ENCODE peak calls at places on chromosomes 5 and 9, in seven cellular contexts. A, Y, Z, E, M, F and C are unnamed samples.

GRCh38 chr9:107899961-107900330 is 410.4 kb upstream of the KLF4 start:
- DNase-seq in A (no peak), Y (no peak), Z (no peak), E (no peak), M (no peak), F (no peak), C (no peak)

GRCh38 chr9:96853711-96854072 is 622 bp downstream of the ZNF782 start:
- DNase-seq in A (no peak), Y (peak), Z (no peak), E (no peak), M (no peak), F (no peak), C (no peak)

GRCh38 chr9:112789493-112789892 is 38.9 kb downstream of the SNX30 start:
- DNase-seq in A (no peak), Y (no peak), Z (no peak), E (no peak), M (no peak), F (no peak), C (no peak)

GRCh38 chr5:167816354-167816753 is 475.1 kb upstream of the WWC1 start:
- DNase-seq in A (no peak), Y (no peak), Z (no peak), E (no peak), M (no peak), F (no peak), C (no peak)

GRCh38 chr9:136975624-136976023 is 1.7 kb upstream of the PTGDS start:
- DNase-seq in A (no peak), Y (no peak), Z (no peak), E (no peak), M (no peak), F (peak), C (no peak)

GRCh38 chr9:109974143-109974917 is 194.3 kb downstream of the PALM2AKAP2 start:
- DNase-seq in A (no peak), Y (no peak), Z (no peak), E (peak), M (no peak), F (no peak), C (no peak)

GRCh38 chr5:134642931-134643530 is 5.6 kb upstream of the SEC24A start:
- DNase-seq in A (no peak), Y (no peak), Z (no peak), E (no peak), M (no peak), F (no peak), C (no peak)

GRCh38 chr9:134662143-134662876 is 20.7 kb downstream of the COL5A1 start:
- DNase-seq in A (no peak), Y (peak), Z (no peak), E (peak), M (peak), F (no peak), C (no peak)

GRCh38 chr5:74310386-74310785 is 330.1 kb downstream of the ENC1 start:
- DNase-seq in A (no peak), Y (no peak), Z (no peak), E (no peak), M (no peak), F (no peak), C (no peak)

GRCh38 chr5:128777052-128777451 is 188.2 kb upstream of the SLC27A6 start:
- DNase-seq in A (no peak), Y (no peak), Z (no peak), E (no peak), M (no peak), F (no peak), C (no peak)

GRCh38 chr9:5892456-5893133 is 1.9 kb downstream of the MLANA start:
- DNase-seq in A (no peak), Y (peak), Z (no peak), E (no peak), M (no peak), F (no peak), C (no peak)

GRCh38 chr9:23615569-23615968 is 210.5 kb downstream of the ELAVL2 start:
- DNase-seq in A (no peak), Y (no peak), Z (no peak), E (no peak), M (no peak), F (no peak), C (no peak)

GRCh38 chr9:78030553-78031270 is 899 bp downstream of the GNAQ start:
- DNase-seq in A (peak), Y (peak), Z (no peak), E (peak), M (peak), F (peak), C (peak)

GRCh38 chr5:81783401-81783800 is 32.5 kb upstream of the SSBP2 start:
- DNase-seq in A (no peak), Y (no peak), Z (no peak), E (peak), M (no peak), F (no peak), C (no peak)

GRCh38 chr9:75148551-75148950 is 60.2 kb downstream of the OSTF1 start:
- DNase-seq in A (no peak), Y (peak), Z (no peak), E (no peak), M (no peak), F (no peak), C (no peak)

GRCh38 chr9:109117856-109118801 is 1.6 kb downstream of the TMEM245 start:
- DNase-seq in A (peak), Y (peak), Z (peak), E (peak), M (no peak), F (peak), C (no peak)

GRCh38 chr9:114061830-114062474 is 16.1 kb downstream of the AMBP start:
- DNase-seq in A (no peak), Y (no peak), Z (no peak), E (no peak), M (peak), F (no peak), C (no peak)

GRCh38 chr5:72171667-72172066 is 64.4 kb downstream of the MAP1B start:
- DNase-seq in A (no peak), Y (no peak), Z (no peak), E (no peak), M (no peak), F (no peak), C (no peak)

GRCh38 chr9:78871452-78872331 is 574.8 kb downstream of the PSAT1 start:
- DNase-seq in A (no peak), Y (peak), Z (peak), E (peak), M (no peak), F (no peak), C (no peak)

GRCh38 chr5:180860273-180860886 is 696 bp downstream of the ZFP62 start:
- DNase-seq in A (peak), Y (peak), Z (peak), E (peak), M (no peak), F (peak), C (no peak)

GRCh38 chr5:93403529-93403928 is 177.5 kb downstream of the NR2F1-AS1 start:
- DNase-seq in A (no peak), Y (no peak), Z (no peak), E (no peak), M (no peak), F (no peak), C (no peak)

GRCh38 chr9:130192600-130192999 is 20.4 kb downstream of the NCS1 start:
- DNase-seq in A (no peak), Y (no peak), Z (no peak), E (peak), M (no peak), F (no peak), C (no peak)

GRCh38 chr5:159851053-159851452 is 65.2 kb upstream of the ADRA1B start:
- DNase-seq in A (no peak), Y (no peak), Z (no peak), E (no peak), M (no peak), F (no peak), C (no peak)
- TF ChIP-seq CTCF in A (no peak), Y (no peak), Z (no peak), E (no peak), M (no peak), F (no peak), C (no peak)

GRCh38 chr9:69758001-69758730 is 1.6 kb downstream of the PTAR1 start:
- DNase-seq in A (no peak), Y (no peak), Z (no peak), E (no peak), M (no peak), F (peak), C (no peak)

GRCh38 chr9:69759478-69760277 is at the start of gene PTAR1:
- DNase-seq in A (peak), Y (peak), Z (peak), E (peak), M (peak), F (peak), C (peak)

GRCh38 chr9:69758981-69759477 is 782 bp downstream of the PTAR1 start:
- DNase-seq in A (no peak), Y (peak), Z (no peak), E (no peak), M (no peak), F (no peak), C (no peak)

GRCh38 chr9:69760278-69760610 is 433 bp upstream of the PTAR1 start:
- DNase-seq in A (peak), Y (no peak), Z (peak), E (peak), M (no peak), F (no peak), C (no peak)

GRCh38 chr9:69762527-69762926 is 2.7 kb upstream of the PTAR1 start:
- DNase-seq in A (no peak), Y (no peak), Z (no peak), E (no peak), M (no peak), F (no peak), C (no peak)
- H3K4me3 ChIP-seq in A (no peak), Y (no peak), Z (no peak), E (no peak), M (no peak), F (peak), C (no peak)

GRCh38 chr9:94623253-94623652 is 16.1 kb downstream of the FBP1 start:
- DNase-seq in A (no peak), Y (peak), Z (peak), E (peak), M (peak), F (peak), C (peak)
- TF ChIP-seq CTCF in A (peak), Y (peak), Z (peak), E (peak), M (peak), F (peak), C (no peak)

GRCh38 chr5:62258654-62259053 is 47.4 kb upstream of the KIF2A start:
- DNase-seq in A (no peak), Y (no peak), Z (no peak), E (no peak), M (no peak), F (no peak), C (no peak)

GRCh38 chr5:62259699-62260220 is 46.2 kb upstream of the KIF2A start:
- DNase-seq in A (no peak), Y (no peak), Z (no peak), E (peak), M (no peak), F (no peak), C (no peak)

GRCh38 chr5:62260510-62260909 is 45.5 kb upstream of the KIF2A start:
- DNase-seq in A (no peak), Y (no peak), Z (no peak), E (peak), M (no peak), F (no peak), C (no peak)

GRCh38 chr5:62257018-62257367 is 49.0 kb upstream of the KIF2A start:
- DNase-seq in A (no peak), Y (no peak), Z (no peak), E (no peak), M (no peak), F (no peak), C (no peak)

DNA sequence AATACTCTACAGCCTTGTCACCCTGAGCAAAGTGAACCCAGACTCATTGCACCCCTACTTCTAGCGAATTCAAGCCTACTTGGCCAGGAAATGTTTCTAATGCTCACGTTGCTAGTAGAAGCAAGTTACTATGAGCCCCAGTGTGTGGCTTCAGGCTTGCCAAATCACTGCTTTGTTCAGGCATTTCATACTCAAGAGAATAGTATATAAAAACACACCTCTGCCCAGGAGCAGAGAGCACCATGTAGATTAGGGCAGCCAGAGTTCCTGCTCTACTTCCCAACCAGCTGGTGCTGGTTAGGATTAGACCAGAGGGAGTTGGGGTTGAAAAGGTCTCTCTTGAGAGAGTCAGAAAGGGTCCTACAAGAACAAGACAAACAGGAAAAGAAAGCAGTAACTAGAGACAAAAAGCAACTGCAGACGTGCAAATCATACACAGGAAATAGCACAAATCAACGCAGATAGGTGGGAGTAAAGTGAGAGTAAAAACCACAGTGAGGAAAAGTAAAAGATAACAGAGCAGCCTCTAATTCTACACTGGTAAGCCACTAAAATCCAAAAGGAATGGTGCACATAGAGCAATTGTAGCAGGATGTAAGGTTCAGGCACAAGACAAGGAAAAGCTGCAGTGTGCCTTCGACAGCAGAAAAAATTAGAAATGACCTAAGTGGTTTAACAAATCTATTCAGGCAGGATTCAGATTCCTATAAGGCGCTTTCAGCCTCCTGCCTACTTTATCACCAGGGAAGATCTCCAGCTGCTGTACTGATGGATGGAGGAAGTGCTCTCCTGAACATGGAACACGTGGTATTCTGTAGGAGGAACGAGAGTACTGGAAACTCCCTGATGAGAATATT is 49.6 kb upstream of the KIF2A start:
- DNase-seq in A (no peak), Y (no peak), Z (no peak), E (peak), M (no peak), F (no peak), C (no peak)
- H3K4me3 ChIP-seq in A (peak), Y (no peak), Z (no peak), E (no peak), M (no peak), F (no peak), C (no peak)

DNA sequence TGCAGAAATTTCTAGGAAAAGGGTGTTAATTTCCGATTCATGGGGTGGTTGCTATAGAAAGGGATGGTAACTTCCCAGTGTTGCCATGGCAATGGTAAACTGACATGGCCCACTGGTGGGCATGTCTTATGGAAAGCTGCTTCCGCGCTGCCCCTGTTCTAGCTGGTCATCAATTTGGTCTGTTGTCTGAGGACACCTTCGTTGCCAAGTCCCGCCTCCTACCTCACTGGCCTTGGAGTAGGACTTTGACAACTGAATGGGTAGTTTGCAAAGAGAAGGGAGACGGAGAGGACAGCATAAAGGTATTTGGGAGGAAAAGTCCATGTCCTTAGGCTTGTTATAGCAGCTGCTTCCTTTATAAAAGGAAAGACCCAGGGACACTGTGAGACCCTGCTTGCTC is 74.0 kb upstream of the SMIM23 start:
- DNase-seq in A (no peak), Y (no peak), Z (no peak), E (no peak), M (no peak), F (no peak), C (no peak)
- TF ChIP-seq CTCF in A (no peak), Y (no peak), Z (no peak), E (no peak), M (no peak), F (no peak), C (no peak)

GRCh38 chr9:88680041-88680440 is 145.1 kb downstream of the NXNL2 start:
- DNase-seq in A (no peak), Y (no peak), Z (no peak), E (no peak), M (no peak), F (no peak), C (no peak)
- H3K4me3 ChIP-seq in A (no peak), Y (no peak), Z (no peak), E (no peak), M (no peak), F (no peak), C (no peak)

GRCh38 chr9:117779760-117780159 is 75.6 kb downstream of the TLR4 start:
- DNase-seq in A (no peak), Y (no peak), Z (no peak), E (no peak), M (no peak), F (peak), C (no peak)

GRCh38 chr9:117782931-117783788 is 79.0 kb downstream of the TLR4 start:
- DNase-seq in A (peak), Y (peak), Z (peak), E (peak), M (peak), F (peak), C (peak)

GRCh38 chr9:117783828-117784227 is 79.6 kb downstream of the TLR4 start:
- DNase-seq in A (no peak), Y (no peak), Z (no peak), E (peak), M (no peak), F (peak), C (no peak)

DNA sequence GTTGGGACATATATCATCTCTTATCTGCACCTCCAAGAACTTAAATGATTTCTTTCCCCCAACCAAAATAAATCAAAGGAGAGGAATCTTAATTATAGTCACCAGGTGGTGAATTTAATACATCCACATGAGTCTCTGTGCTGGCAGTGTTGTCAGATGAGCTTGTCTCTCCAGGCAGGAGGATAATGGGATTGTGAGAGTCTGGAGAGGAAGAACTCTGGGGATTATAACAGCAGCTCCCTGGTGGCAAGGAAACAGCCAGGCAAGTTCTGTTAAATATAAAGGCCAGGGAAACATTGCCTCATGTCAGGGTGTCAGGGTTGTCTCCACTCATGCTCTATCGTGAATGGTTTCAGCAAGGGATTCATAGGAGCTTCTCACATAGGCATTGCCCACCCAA is 80.8 kb downstream of the TLR4 start:
- DNase-seq in A (no peak), Y (no peak), Z (no peak), E (no peak), M (no peak), F (no peak), C (no peak)
- TF ChIP-seq CTCF in A (no peak), Y (no peak), Z (no peak), E (no peak), M (no peak), F (no peak), C (no peak)